ENCODE peak calls at places on chromosomes 12 and 14, in nine cellular contexts. B is GM23338; T is neural crest cell; X is fibroblast of mammary gland; U is CD8-positive, alpha-beta T cell; K is left lung; D is HFFc6; H is esophagus squamous epithelium; R is omental fat pad. O is an unnamed sample.
A peak's percentile ranks its signal among the peaks of the same experiment; 100 is the strongest.

GRCh38 chr14:52106853-52107252 is 38.0 kb upstream of the NID2 start:
- DNase-seq in U (no peak), H (no peak), D (no peak), R (no peak), T (no peak), K (no peak), X (peak; percentile 16), B (no peak), O (no peak)

GRCh38 chr14:82009076-82009475 is 475.4 kb upstream of the SEL1L start:
- DNase-seq in B (peak; percentile 67), R (no peak), X (no peak), H (no peak), U (no peak), K (no peak), D (no peak), T (no peak), O (no peak)

GRCh38 chr12:12723681-12724420 is 6.7 kb downstream of the CDKN1B start:
- DNase-seq in H (no peak), X (no peak), K (peak; percentile 49), D (no peak), R (no peak), U (peak; percentile 38), B (peak; percentile 45), T (peak; percentile 36), O (no peak)

GRCh38 chr14:38578278-38578681 is 322.4 kb upstream of the CLEC14A start:
- DNase-seq in U (no peak), H (no peak), X (peak; percentile 42), B (no peak), R (no peak), T (no peak), D (no peak), K (no peak), O (no peak)

GRCh38 chr12:4089147-4089606 is 184.4 kb upstream of the CCND2 start:
- DNase-seq in K (no peak), D (no peak), T (no peak), H (no peak), U (no peak), X (peak; percentile 14), B (peak; percentile 53), R (no peak), O (no peak)

GRCh38 chr12:42757735-42758134 is 168.2 kb upstream of the PRICKLE1 start:
- DNase-seq in H (no peak), X (no peak), T (no peak), U (no peak), D (no peak), B (no peak), K (no peak), R (no peak), O (no peak)

GRCh38 chr14:69135133-69135532 is 17.8 kb downstream of the DCAF5 start:
- DNase-seq in K (no peak), R (no peak), D (no peak), H (no peak), T (no peak), X (no peak), B (no peak), U (no peak), O (no peak)

GRCh38 chr14:74897642-74898041 is 15.9 kb downstream of the DLST start:
- DNase-seq in U (no peak), R (no peak), H (no peak), X (no peak), T (no peak), K (no peak), B (no peak), D (no peak), O (no peak)

GRCh38 chr12:25744334-25744733 is 191.3 kb upstream of the LMNTD1 start:
- DNase-seq in B (peak; percentile 12), X (peak; percentile 39), T (no peak), K (no peak), H (no peak), U (no peak), D (no peak), R (no peak), O (no peak)

GRCh38 chr14:87000071-87000470 is 992.9 kb downstream of the GALC start:
- DNase-seq in D (no peak), H (no peak), U (no peak), T (no peak), B (no peak), X (no peak), K (no peak), R (no peak), O (no peak)

GRCh38 chr12:130632582-130633174 is 83.4 kb downstream of the RIMBP2 start:
- DNase-seq in B (no peak), T (no peak), D (no peak), X (no peak), R (no peak), U (no peak), H (no peak), K (no peak), O (no peak)

GRCh38 chr14:45251912-45252311 is 1.1 kb downstream of the MIS18BP1 start:
- DNase-seq in R (no peak), H (no peak), D (no peak), K (no peak), B (no peak), X (peak; percentile 41), U (no peak), T (no peak), O (no peak)

GRCh38 chr12:117012189-117012805 is 86.9 kb downstream of the TESC start:
- DNase-seq in X (peak; percentile 63), B (no peak), T (no peak), K (no peak), H (no peak), R (no peak), U (no peak), D (peak; percentile 76), O (no peak)

GRCh38 chr12:66061557-66062279 is 68.8 kb downstream of the LLPH start:
- DNase-seq in K (no peak), R (no peak), H (no peak), B (peak; percentile 83), T (no peak), D (no peak), U (no peak), X (peak; percentile 25), O (no peak)

DNA sequence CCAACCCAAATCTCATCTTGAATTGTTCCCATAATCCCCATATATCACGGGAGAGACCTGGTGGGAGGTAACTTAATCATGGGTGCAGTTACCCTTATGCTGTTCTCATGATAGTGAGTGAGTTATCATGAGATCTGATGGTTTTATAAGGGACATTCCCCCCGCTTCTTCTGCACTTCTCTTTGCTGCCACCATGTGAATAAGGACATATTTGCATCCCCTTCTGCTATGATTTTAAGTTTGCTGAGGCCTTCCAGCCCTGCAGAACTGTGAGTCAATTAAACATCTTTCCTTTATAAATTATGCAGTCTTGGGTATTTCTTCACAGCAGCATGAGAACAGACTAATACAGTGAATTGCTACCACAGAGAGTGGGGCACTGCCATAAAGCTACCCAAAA is 179.1 kb downstream of the LRIG3 start:
- DNase-seq in B (no peak), H (no peak), K (no peak), X (peak; percentile 20), D (no peak), R (no peak), U (no peak), T (no peak), O (no peak)
- TF ChIP-seq CTCF in B (no peak), H (no peak), K (no peak), X (no peak), D (peak; percentile 35), R (no peak), U (no peak), T (no peak), O (no peak)

GRCh38 chr12:6827982-6828670 is at the start of gene P3H3:
- DNase-seq in X (peak; percentile 63), R (no peak), K (no peak), T (peak; percentile 43), H (no peak), B (peak; percentile 86), D (peak; percentile 53), U (no peak), O (no peak)
- TF ChIP-seq CTCF in X (no peak), R (no peak), K (no peak), T (no peak), H (no peak), B (no peak), D (peak; percentile 8), U (no peak), O (no peak)

GRCh38 chr14:59026086-59026485 is 162.4 kb upstream of the DAAM1 start:
- DNase-seq in R (no peak), X (peak; percentile 8), B (no peak), D (no peak), U (no peak), T (no peak), K (no peak), H (no peak), O (no peak)

GRCh38 chr14:59032821-59033220 is 155.6 kb upstream of the DAAM1 start:
- DNase-seq in U (no peak), R (no peak), D (no peak), B (no peak), K (no peak), T (no peak), X (no peak), H (no peak), O (no peak)

GRCh38 chr14:59028476-59029202 is 159.8 kb upstream of the DAAM1 start:
- DNase-seq in R (no peak), U (no peak), B (peak; percentile 71), H (no peak), X (peak; percentile 96), K (peak; percentile 40), T (peak; percentile 63), D (peak; percentile 98), O (no peak)
- TF ChIP-seq CTCF in R (no peak), U (peak; percentile 25), B (peak; percentile 77), H (no peak), X (peak; percentile 96), K (peak; percentile 67), T (peak; percentile 85), D (peak; percentile 89), O (peak; percentile 66)

GRCh38 chr12:26768611-26769603 is 64.1 kb downstream of the ITPR2 start:
- DNase-seq in K (no peak), X (no peak), U (no peak), H (no peak), D (no peak), B (no peak), R (no peak), T (no peak), O (no peak)

GRCh38 chr12:26770239-26771070 is 62.5 kb downstream of the ITPR2 start:
- DNase-seq in B (no peak), X (no peak), D (no peak), U (no peak), R (no peak), K (no peak), H (no peak), T (no peak), O (no peak)

GRCh38 chr12:26767865-26768264 is 65.1 kb downstream of the ITPR2 start:
- DNase-seq in D (no peak), T (no peak), R (no peak), H (no peak), U (no peak), K (no peak), X (no peak), B (no peak), O (no peak)

GRCh38 chr12:26769611-26770010 is 63.4 kb downstream of the ITPR2 start:
- DNase-seq in B (no peak), R (no peak), H (no peak), D (no peak), U (no peak), X (no peak), K (no peak), T (no peak), O (no peak)

DNA sequence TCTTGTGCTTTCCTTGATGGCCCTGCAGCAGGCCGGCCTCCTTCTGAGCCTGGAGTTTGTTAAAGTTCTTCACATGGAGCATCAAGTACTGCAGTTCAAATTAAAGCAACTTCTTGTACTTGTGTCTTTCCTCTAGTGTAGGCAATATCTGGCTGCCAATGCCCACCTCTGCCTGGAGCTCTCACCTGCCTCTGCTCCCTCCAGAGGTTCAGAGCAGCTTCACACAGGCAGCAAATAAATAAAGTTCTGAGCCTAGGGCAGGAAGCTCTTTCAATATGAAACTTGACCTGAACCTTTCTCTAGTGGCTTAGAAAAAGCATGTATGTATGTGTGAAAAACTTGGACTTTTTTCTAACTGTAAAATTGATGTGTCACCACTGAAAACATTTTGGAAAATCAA is 65.9 kb downstream of the ITPR2 start:
- DNase-seq in R (no peak), U (no peak), T (no peak), H (no peak), X (no peak), B (peak; percentile 17), K (no peak), D (no peak), O (no peak)
- TF ChIP-seq CTCF in R (no peak), U (no peak), T (no peak), H (no peak), X (no peak), B (no peak), K (no peak), D (no peak), O (no peak)

O was measured in ascending aorta.